ENCODE peak calls at places on chromosomes 4 and X, in ten cellular contexts. U is GM03348; Y is GM04504; H is Calu3; X is pulmonary artery endothelial cell; B is choroid plexus epithelial cell; P is activated CD8-positive, alpha-beta memory T cell treated with anti-CD3 and anti-CD28 coated beads for 48 hours; E is activated CD4-positive, alpha-beta T cell treated with anti-CD3 and anti-CD28 coated beads, Interleukin-2, amount 50 U/mL, for 1 hour; S is HFF-Myc; R is anterior cingulate cortex. T is an unnamed sample.
A peak's percentile ranks its signal among the peaks of the same experiment; 100 is the strongest.

GRCh38 chrX:14051416-14051815 is 21.7 kb upstream of the GEMIN8 start:
- DNase-seq in U (no peak), Y (no peak), H (no peak), X (no peak), B (no peak), P (no peak), E (no peak), S (no peak), R (no peak), T (no peak)

GRCh38 chr4:76950846-76951321 is 1.3 kb downstream of the SEPTIN11 start:
- DNase-seq in U (peak; percentile 56), Y (no peak), H (no peak), X (no peak), B (peak; percentile 67), P (no peak), E (no peak), S (no peak), R (peak; percentile 18), T (peak; percentile 55)

GRCh38 chr4:895596-895995 is 36.5 kb downstream of the GAK start:
- DNase-seq in U (no peak), Y (no peak), H (no peak), X (no peak), B (no peak), P (no peak), E (no peak), S (no peak), R (no peak), T (no peak)

GRCh38 chrX:72624194-72624593 is 51.6 kb upstream of the HDAC8 start:
- DNase-seq in U (no peak), Y (no peak), H (no peak), X (no peak), B (no peak), P (no peak), E (no peak), S (no peak), R (no peak), T (no peak)

GRCh38 chrX:16469870-16470269 is 180.1 kb upstream of the S100G start:
- DNase-seq in U (no peak), Y (no peak), H (no peak), X (no peak), B (no peak), P (no peak), E (no peak), S (no peak), R (no peak), T (no peak)

GRCh38 chrX:19440713-19441112 is 74.6 kb downstream of the MAP3K15 start:
- DNase-seq in U (no peak), Y (peak; percentile 9), H (peak; percentile 21), X (no peak), B (peak; percentile 68), P (no peak), E (no peak), S (peak; percentile 3), R (no peak), T (peak; percentile 12)

GRCh38 chr4:158131037-158131436 is 41.8 kb downstream of the GASK1B start:
- DNase-seq in U (peak; percentile 65), Y (peak; percentile 81), H (no peak), X (no peak), B (no peak), P (no peak), E (no peak), S (peak; percentile 71), R (no peak), T (no peak)

GRCh38 chr4:56118055-56118454 is 169.3 kb downstream of the CEP135 start:
- DNase-seq in U (no peak), Y (no peak), H (no peak), X (no peak), B (no peak), P (no peak), E (no peak), S (no peak), R (no peak), T (no peak)

GRCh38 chr4:61068745-61069144 is 131.4 kb upstream of the ADGRL3 start:
- DNase-seq in U (no peak), Y (no peak), H (no peak), X (no peak), B (peak; percentile 36), P (no peak), E (no peak), S (no peak), R (no peak), T (no peak)

GRCh38 chr4:113587156-113587555 is 174.4 kb downstream of the CAMK2D start:
- DNase-seq in U (no peak), Y (no peak), H (no peak), X (no peak), B (no peak), P (no peak), E (no peak), S (no peak), R (no peak), T (no peak)

GRCh38 chr4:42008011-42008786 is 17.9 kb downstream of the SLC30A9 start:
- DNase-seq in U (no peak), Y (no peak), H (no peak), X (no peak), B (no peak), P (no peak), E (no peak), S (no peak), R (no peak), T (no peak)

GRCh38 chr4:181820518-181820917 is 422.7 kb upstream of the TENM3 start:
- DNase-seq in U (no peak), Y (no peak), H (no peak), X (no peak), B (peak; percentile 37), P (no peak), E (no peak), S (no peak), R (no peak), T (no peak)

GRCh38 chrX:23483396-23483795 is 148.7 kb downstream of the PTCHD1 start:
- DNase-seq in U (no peak), Y (no peak), H (no peak), X (no peak), B (no peak), P (no peak), E (no peak), S (no peak), R (no peak), T (no peak)